ENCODE peak calls at places on chromosomes 2 and 18, in six cellular contexts. One of them, this sample, is unnamed.

GRCh38 chr18:55236150-55236931 is 277.1 kb upstream of the CCDC68 start:
- DNase-seq in GM12892: no peak
- DNase-seq in H1: no peak
- DNase-seq in K562: no peak
- DNase-seq in HepG2: no peak
- DNase-seq in GM12878: no peak
- DNase-seq in this sample: no peak

GRCh38 chr2:10947005-10947440 is 35.3 kb downstream of the KCNF1 start:
- DNase-seq in GM12892: no peak
- DNase-seq in H1: no peak
- DNase-seq in K562: no peak
- DNase-seq in HepG2: no peak
- DNase-seq in GM12878: no peak
- DNase-seq in this sample: no peak

GRCh38 chr18:32276256-32276655 is 86.4 kb downstream of the MEP1B start:
- DNase-seq in GM12892: no peak
- DNase-seq in H1: no peak
- DNase-seq in K562: no peak
- DNase-seq in HepG2: no peak
- DNase-seq in GM12878: no peak
- DNase-seq in this sample: no peak

GRCh38 chr2:43146083-43146482 is 80.3 kb downstream of the ZFP36L2 start:
- DNase-seq in GM12892: no peak
- DNase-seq in H1: no peak
- DNase-seq in K562: no peak
- DNase-seq in HepG2: no peak
- DNase-seq in GM12878: no peak
- DNase-seq in this sample: no peak

GRCh38 chr2:230296917-230297316 is 30.1 kb upstream of the SP140L start:
- DNase-seq in GM12892: no peak
- DNase-seq in H1: no peak
- DNase-seq in K562: no peak
- DNase-seq in HepG2: no peak
- DNase-seq in GM12878: no peak
- DNase-seq in this sample: no peak

GRCh38 chr2:224381913-224382647 is 19.8 kb downstream of the FAM124B start:
- DNase-seq in GM12892: no peak
- DNase-seq in H1: no peak
- DNase-seq in K562: no peak
- DNase-seq in HepG2: no peak
- DNase-seq in GM12878: no peak
- DNase-seq in this sample: no peak

GRCh38 chr2:210606001-210606400 is 49.6 kb downstream of the CPS1 start:
- DNase-seq in GM12892: no peak
- DNase-seq in H1: no peak
- DNase-seq in K562: no peak
- DNase-seq in HepG2: no peak
- DNase-seq in GM12878: no peak
- DNase-seq in this sample: no peak

GRCh38 chr2:160397530-160397865 is 96.1 kb downstream of the RBMS1 start:
- DNase-seq in GM12892: no peak
- DNase-seq in H1: no peak
- DNase-seq in K562: no peak
- DNase-seq in HepG2: no peak
- DNase-seq in GM12878: no peak
- DNase-seq in this sample: no peak

GRCh38 chr2:207766697-207767460 is 2.8 kb downstream of the FZD5 start:
- DNase-seq in GM12892: no peak
- DNase-seq in H1: no peak
- DNase-seq in K562: no peak
- DNase-seq in HepG2: peak
- DNase-seq in GM12878: no peak
- DNase-seq in this sample: no peak

GRCh38 chr2:51960846-51961335 is 929.0 kb upstream of the NRXN1 start:
- DNase-seq in GM12892: no peak
- DNase-seq in H1: no peak
- DNase-seq in K562: no peak
- DNase-seq in HepG2: no peak
- DNase-seq in GM12878: no peak
- DNase-seq in this sample: no peak

GRCh38 chr2:121284424-121285076 is 452 bp downstream of the TFCP2L1 start:
- DNase-seq in GM12892: no peak
- DNase-seq in H1: no peak
- DNase-seq in K562: peak
- DNase-seq in HepG2: no peak
- DNase-seq in GM12878: no peak
- DNase-seq in this sample: no peak

GRCh38 chr2:13676269-13676668 is 956.2 kb upstream of the LRATD1 start:
- DNase-seq in GM12892: no peak
- DNase-seq in H1: no peak
- DNase-seq in K562: no peak
- DNase-seq in HepG2: no peak
- DNase-seq in GM12878: no peak
- DNase-seq in this sample: no peak

GRCh38 chr18:9446839-9447238 is 28.5 kb upstream of the RALBP1 start:
- DNase-seq in GM12892: no peak
- DNase-seq in H1: no peak
- DNase-seq in K562: no peak
- DNase-seq in HepG2: no peak
- DNase-seq in GM12878: no peak
- DNase-seq in this sample: no peak

GRCh38 chr2:9205481-9205880 is 1.1 kb upstream of the ASAP2 start:
- DNase-seq in GM12892: no peak
- DNase-seq in H1: no peak
- DNase-seq in K562: no peak
- DNase-seq in HepG2: peak
- DNase-seq in GM12878: no peak
- DNase-seq in this sample: no peak

GRCh38 chr2:168603439-168603961 is 147.4 kb downstream of the CERS6 start:
- DNase-seq in GM12892: no peak
- DNase-seq in H1: no peak
- DNase-seq in K562: no peak
- DNase-seq in HepG2: no peak
- DNase-seq in GM12878: no peak
- DNase-seq in this sample: no peak

GRCh38 chr2:78606895-78607294 is 418.6 kb upstream of the REG3G start:
- DNase-seq in GM12892: no peak
- DNase-seq in H1: no peak
- DNase-seq in K562: no peak
- DNase-seq in HepG2: no peak
- DNase-seq in GM12878: no peak
- DNase-seq in this sample: no peak

GRCh38 chr2:182852090-182852489 is 14.3 kb downstream of the FRZB start:
- DNase-seq in GM12892: no peak
- DNase-seq in H1: no peak
- DNase-seq in K562: no peak
- DNase-seq in HepG2: no peak
- DNase-seq in GM12878: no peak
- DNase-seq in this sample: no peak

GRCh38 chr2:101811226-101812015 is 113.9 kb downstream of the MAP4K4 start:
- DNase-seq in GM12892: no peak
- DNase-seq in H1: no peak
- DNase-seq in K562: no peak
- DNase-seq in HepG2: no peak
- DNase-seq in GM12878: no peak
- DNase-seq in this sample: no peak

GRCh38 chr2:226515344-226516055 is 284.1 kb downstream of the IRS1 start:
- DNase-seq in GM12892: no peak
- DNase-seq in H1: no peak
- DNase-seq in K562: no peak
- DNase-seq in HepG2: peak
- DNase-seq in GM12878: no peak
- DNase-seq in this sample: no peak
- TF ChIP-seq POLR2A in GM12892: no peak
- TF ChIP-seq POLR2A in H1: no peak
- TF ChIP-seq POLR2A in K562: no peak
- TF ChIP-seq POLR2A in HepG2: no peak
- TF ChIP-seq POLR2A in GM12878: no peak
- TF ChIP-seq POLR2A in this sample: no peak

GRCh38 chr18:76404345-76404831 is 90.7 kb downstream of the ZNF516 start:
- DNase-seq in GM12892: no peak
- DNase-seq in H1: no peak
- DNase-seq in K562: no peak
- DNase-seq in HepG2: no peak
- DNase-seq in GM12878: no peak
- DNase-seq in this sample: no peak

GRCh38 chr18:76399613-76400391 is 95.2 kb downstream of the ZNF516 start:
- DNase-seq in GM12892: no peak
- DNase-seq in H1: no peak
- DNase-seq in K562: no peak
- DNase-seq in HepG2: no peak
- DNase-seq in GM12878: no peak
- DNase-seq in this sample: no peak

GRCh38 chr18:76398899-76399612 is 96.0 kb downstream of the ZNF516 start:
- DNase-seq in GM12892: peak
- DNase-seq in H1: peak
- DNase-seq in K562: peak
- DNase-seq in HepG2: peak
- DNase-seq in GM12878: peak
- DNase-seq in this sample: peak

GRCh38 chr18:76402026-76402990 is 92.7 kb downstream of the ZNF516 start:
- DNase-seq in GM12892: no peak
- DNase-seq in H1: no peak
- DNase-seq in K562: no peak
- DNase-seq in HepG2: no peak
- DNase-seq in GM12878: no peak
- DNase-seq in this sample: no peak

DNA sequence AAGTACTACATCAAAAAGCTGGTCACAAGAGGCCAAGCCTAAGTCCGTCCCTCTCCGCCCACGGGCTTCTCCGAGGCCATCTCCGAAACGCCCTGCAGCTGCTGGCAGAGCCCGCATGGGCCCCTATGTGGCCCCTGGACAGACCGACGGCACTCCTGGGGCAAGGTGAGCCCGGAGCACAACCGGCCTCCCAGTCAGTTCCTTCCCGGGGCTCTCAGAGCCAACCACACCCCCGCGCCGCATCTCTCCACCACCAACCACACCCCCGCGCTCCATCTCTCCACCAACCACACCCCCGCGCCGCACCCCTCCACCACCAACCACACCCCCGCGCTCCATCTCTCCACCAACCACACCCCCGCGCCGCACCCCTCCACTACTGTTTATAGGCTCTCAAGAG is 93.5 kb downstream of the ZNF516 start:
- DNase-seq in GM12892: no peak
- DNase-seq in H1: no peak
- DNase-seq in K562: peak
- DNase-seq in HepG2: no peak
- DNase-seq in GM12878: no peak
- DNase-seq in this sample: no peak
- TF ChIP-seq POLR2AphosphoS5 in GM12892: no peak
- TF ChIP-seq POLR2AphosphoS5 in H1: no peak
- TF ChIP-seq POLR2AphosphoS5 in K562: no peak
- TF ChIP-seq POLR2AphosphoS5 in HepG2: no peak
- TF ChIP-seq POLR2AphosphoS5 in GM12878: no peak
- TF ChIP-seq POLR2AphosphoS5 in this sample: no peak

GRCh38 chr18:59960272-59960671 is 60.5 kb downstream of the PMAIP1 start:
- DNase-seq in GM12892: no peak
- DNase-seq in H1: no peak
- DNase-seq in K562: no peak
- DNase-seq in HepG2: no peak
- DNase-seq in GM12878: no peak
- DNase-seq in this sample: no peak
- TF ChIP-seq TAF1 in GM12892: no peak
- TF ChIP-seq TAF1 in H1: no peak
- TF ChIP-seq TAF1 in K562: no peak
- TF ChIP-seq TAF1 in HepG2: no peak
- TF ChIP-seq TAF1 in GM12878: no peak
- TF ChIP-seq TAF1 in this sample: no peak

GRCh38 chr2:63576546-63576945 is 11.7 kb downstream of the WDPCP start:
- DNase-seq in GM12892: no peak
- DNase-seq in H1: no peak
- DNase-seq in K562: no peak
- DNase-seq in HepG2: no peak
- DNase-seq in GM12878: no peak
- DNase-seq in this sample: no peak

GRCh38 chr2:63578767-63579166 is 9.5 kb downstream of the WDPCP start:
- DNase-seq in GM12892: no peak
- DNase-seq in H1: no peak
- DNase-seq in K562: no peak
- DNase-seq in HepG2: no peak
- DNase-seq in GM12878: no peak
- DNase-seq in this sample: no peak

GRCh38 chr2:63582873-63583272 is 5.4 kb downstream of the WDPCP start:
- DNase-seq in GM12892: no peak
- DNase-seq in H1: no peak
- DNase-seq in K562: no peak
- DNase-seq in HepG2: no peak
- DNase-seq in GM12878: no peak
- DNase-seq in this sample: no peak

GRCh38 chr2:63580651-63581050 is 7.6 kb downstream of the WDPCP start:
- DNase-seq in GM12892: no peak
- DNase-seq in H1: no peak
- DNase-seq in K562: no peak
- DNase-seq in HepG2: no peak
- DNase-seq in GM12878: no peak
- DNase-seq in this sample: no peak

DNA sequence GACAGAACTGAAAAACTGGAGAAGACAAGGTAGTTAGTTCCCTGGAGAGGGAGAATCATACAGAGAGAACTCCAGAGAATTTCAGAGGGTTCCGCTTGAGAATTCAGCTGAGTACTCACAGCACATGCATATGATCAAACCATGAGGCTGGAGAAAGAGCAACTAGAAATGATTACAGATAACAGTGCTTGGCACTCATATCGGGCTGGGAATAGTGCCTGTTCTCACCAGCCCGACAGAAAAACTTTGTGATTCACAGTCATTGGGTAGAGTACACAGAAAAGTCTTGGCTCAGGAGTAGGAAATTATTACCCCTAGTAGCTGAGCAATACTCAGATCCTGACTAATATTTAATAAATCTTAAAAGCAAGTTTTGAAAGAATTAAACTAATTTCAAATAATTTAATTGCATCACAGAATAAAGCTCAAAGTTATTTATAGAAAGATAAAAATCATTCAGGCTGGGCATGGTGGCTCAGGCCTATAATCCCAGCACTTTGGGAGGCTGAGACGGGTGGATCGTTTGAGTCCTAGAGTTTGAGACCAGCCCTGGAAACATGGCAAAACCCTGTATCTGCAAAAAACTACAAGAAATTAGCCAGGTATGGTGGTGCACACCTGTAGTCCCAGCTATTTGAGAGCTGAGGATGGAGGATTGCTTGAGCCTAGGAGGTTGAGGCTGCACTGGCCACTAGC is 6.9 kb downstream of the WDPCP start:
- DNase-seq in GM12892: no peak
- DNase-seq in H1: no peak
- DNase-seq in K562: no peak
- DNase-seq in HepG2: no peak
- DNase-seq in GM12878: no peak
- DNase-seq in this sample: no peak
- TF ChIP-seq POLR2A in GM12892: no peak
- TF ChIP-seq POLR2A in H1: no peak
- TF ChIP-seq POLR2A in K562: no peak
- TF ChIP-seq POLR2A in HepG2: no peak
- TF ChIP-seq POLR2A in GM12878: no peak
- TF ChIP-seq POLR2A in this sample: no peak